ENCODE peak calls at places on chromosomes 3 and 15, in ten cellular contexts. H is stimulated activated CD8-positive, alpha-beta memory T cell treated with anti-CD3 and anti-CD28 coated beads, Interleukin-4, amount 100 ng/mL, for 4 hours; C is dermis microvascular lymphatic vessel endothelial cell; A is mucosa of gallbladder; I is naive thymus-derived CD4-positive, alpha-beta T cell; O is activated naive CD4-positive, alpha-beta T cell treated with anti-CD3 and anti-CD28 coated beads, Interleukin-2, amount 10 ng/mL, durations not matched to agents 7 days and 5 days; B is astrocyte; V is fibroblast of the aortic adventitia; E is esophagus squamous epithelium; N is NCI-H1105 treated with DMSO at 0.1 percent for 48 hours. P is an unnamed sample.

GRCh38 chr3:165406425-165406824 is 210.2 kb upstream of the SLITRK3 start:
- DNase-seq in C (no peak), A (no peak), O (no peak), B (no peak), N (no peak), H (no peak), I (no peak), E (no peak), V (no peak), P (no peak)

GRCh38 chr3:106431698-106432097 is 562.9 kb upstream of the CBLB start:
- DNase-seq in N (no peak), I (no peak), A (no peak), H (no peak), C (no peak), E (no peak), V (peak), B (no peak), O (no peak), P (no peak)

GRCh38 chr3:107208796-107209195 is 168.4 kb upstream of the CCDC54 start:
- DNase-seq in A (no peak), V (no peak), E (no peak), C (peak), O (no peak), I (no peak), H (no peak), N (no peak), B (no peak), P (no peak)

GRCh38 chr3:377158-377561 is 180.6 kb downstream of the CHL1 start:
- DNase-seq in O (no peak), C (no peak), B (peak), N (peak), A (no peak), I (no peak), H (no peak), E (no peak), V (peak), P (no peak)

GRCh38 chr15:70466895-70467529 is 296.3 kb downstream of the UACA start:
- DNase-seq in V (peak), E (no peak), I (peak), H (no peak), O (peak), A (peak), C (peak), N (peak), B (peak), P (no peak)

GRCh38 chr3:186021673-186022362 is 84.0 kb upstream of the TRA2B start:
- DNase-seq in O (no peak), E (no peak), H (no peak), V (peak), N (no peak), I (no peak), B (peak), A (no peak), C (no peak), P (no peak)

GRCh38 chr3:141093971-141094401 is 42.8 kb downstream of the SPSB4 start:
- DNase-seq in N (peak), O (no peak), C (peak), V (peak), H (no peak), B (peak), A (no peak), E (no peak), I (no peak), P (no peak)

GRCh38 chr15:34014556-34014955 is 24.4 kb downstream of the AVEN start:
- DNase-seq in H (no peak), V (no peak), E (no peak), O (no peak), C (no peak), I (no peak), N (no peak), A (no peak), B (peak), P (no peak)

GRCh38 chr3:172582712-172583111 is 59.5 kb upstream of the TNFSF10 start:
- DNase-seq in C (no peak), N (no peak), O (no peak), A (no peak), H (no peak), B (peak), E (no peak), I (no peak), V (peak), P (no peak)

GRCh38 chr15:68252925-68253534 is 23.5 kb upstream of the CLN6 start:
- DNase-seq in A (peak), O (peak), I (peak), H (no peak), V (peak), E (no peak), B (peak), N (peak), C (peak), P (peak)

GRCh38 chr3:35946857-35947514 is 307.7 kb downstream of the ARPP21 start:
- DNase-seq in E (no peak), N (peak), B (no peak), O (no peak), H (no peak), V (no peak), I (no peak), A (no peak), C (no peak), P (no peak)

GRCh38 chr15:93072011-93072410 is 17.0 kb downstream of the RGMA start:
- DNase-seq in V (peak), H (no peak), I (no peak), A (no peak), B (peak), C (no peak), O (no peak), E (no peak), N (no peak), P (no peak)

GRCh38 chr3:120487079-120487693 is 36.4 kb upstream of the FSTL1 start:
- DNase-seq in E (no peak), N (no peak), O (no peak), I (no peak), A (no peak), C (no peak), V (peak), H (no peak), B (peak), P (no peak)

GRCh38 chr15:74024687-74025086 is 30.2 kb downstream of the PML start:
- DNase-seq in B (no peak), I (no peak), C (no peak), N (no peak), A (no peak), E (no peak), O (no peak), H (no peak), V (no peak), P (no peak)

P was measured in CD4-positive, alpha-beta memory T cell.